ENCODE peak calls at places on chromosome 2, in seven cellular contexts. V is activated naive CD8-positive, alpha-beta T cell treated with anti-CD3 and anti-CD28 coated beads, Interleukin-2, amount 10 ng/mL, durations not matched to agents 7 days and 5 days; N is cerebellar cortex; T is H7; F is HuH-7; R is T-helper 9 cell; G is RWPE2. U is an unnamed sample.

GRCh38 chr2:241532733-241533601 is 24.6 kb upstream of the STK25 start:
- DNase-seq in V (no peak), N (no peak), T (peak), F (no peak), R (no peak), G (no peak), U (no peak)

GRCh38 chr2:37350034-37350433 is 5.6 kb downstream of the QPCT start:
- DNase-seq in V (no peak), N (no peak), T (no peak), F (peak), R (no peak), G (no peak), U (no peak)

GRCh38 chr2:14866953-14867352 is 234.4 kb downstream of the LRATD1 start:
- DNase-seq in V (no peak), N (no peak), T (no peak), F (peak), R (no peak), G (no peak), U (no peak)

GRCh38 chr2:15638720-15639119 is 47.1 kb downstream of the DDX1 start:
- DNase-seq in V (no peak), N (no peak), T (no peak), F (no peak), R (no peak), G (no peak), U (no peak)

GRCh38 chr2:99101697-99102096 is 39.8 kb upstream of the C2orf15 start:
- DNase-seq in V (no peak), N (peak), T (no peak), F (peak), R (no peak), G (no peak), U (no peak)

GRCh38 chr2:68938938-68939337 is 13.8 kb downstream of the GKN2 start:
- DNase-seq in V (no peak), N (no peak), T (no peak), F (no peak), R (no peak), G (no peak), U (no peak)

GRCh38 chr2:232898592-232899541 is 28.8 kb downstream of the SNORC start:
- DNase-seq in V (no peak), N (no peak), T (peak), F (no peak), R (no peak), G (no peak), U (no peak)

GRCh38 chr2:216214768-216215167 is 105.6 kb downstream of the XRCC5 start:
- DNase-seq in V (no peak), N (no peak), T (no peak), F (no peak), R (no peak), G (no peak), U (no peak)

GRCh38 chr2:119801040-119801439 is 41.3 kb downstream of the PTPN4 start:
- DNase-seq in V (no peak), N (no peak), T (no peak), F (no peak), R (no peak), G (no peak), U (no peak)

GRCh38 chr2:46849741-46850474 is 65.7 kb downstream of the MCFD2 start:
- DNase-seq in V (no peak), N (peak), T (no peak), F (no peak), R (no peak), G (no peak), U (no peak)

GRCh38 chr2:174336403-174337336 is 1.9 kb downstream of the SP9 start:
- DNase-seq in V (peak), N (no peak), T (peak), F (peak), R (no peak), G (no peak), U (no peak)

GRCh38 chr2:238969857-238970256 is 122.0 kb downstream of the TWIST2 start:
- DNase-seq in V (no peak), N (no peak), T (no peak), F (no peak), R (no peak), G (no peak), U (no peak)

GRCh38 chr2:33336036-33336625 is 140.3 kb upstream of the RASGRP3 start:
- DNase-seq in V (no peak), N (no peak), T (no peak), F (no peak), R (no peak), G (no peak), U (no peak)

GRCh38 chr2:86292571-86293515 is 44.6 kb downstream of the REEP1 start:
- DNase-seq in V (no peak), N (no peak), T (no peak), F (no peak), R (no peak), G (no peak), U (no peak)